ENCODE peak calls at places on chromosomes 16 and 17, in nine cellular contexts. Q, Z, F, W, X, B, A, J and O are unnamed samples.

GRCh38 chr16:4327782-4328579 is 12.1 kb downstream of the GLIS2 start:
- DNase-seq in Q (peak), Z (peak), F (peak), W (peak), X (peak), B (peak), A (no peak), J (peak), O (no peak)

GRCh38 chr16:31499928-31500327 is 8.3 kb downstream of the RUSF1 start:
- DNase-seq in Q (no peak), Z (no peak), F (no peak), W (no peak), X (no peak), B (no peak), A (no peak), J (no peak), O (no peak)

GRCh38 chr16:70561623-70562022 is 38.0 kb downstream of the SF3B3 start:
- DNase-seq in Q (no peak), Z (no peak), F (peak), W (peak), X (no peak), B (peak), A (no peak), J (no peak), O (no peak)

GRCh38 chr17:8141741-8142140 is 10.5 kb downstream of the PER1 start:
- DNase-seq in Q (peak), Z (no peak), F (no peak), W (no peak), X (no peak), B (peak), A (no peak), J (no peak), O (no peak)

GRCh38 chr17:41917957-41918391 is 777 bp downstream of the ACLY start:
- DNase-seq in Q (peak), Z (peak), F (peak), W (peak), X (peak), B (peak), A (no peak), J (peak), O (no peak)

GRCh38 chr17:8555062-8555461 is 75.5 kb downstream of the MYH10 start:
- DNase-seq in Q (no peak), Z (no peak), F (no peak), W (no peak), X (no peak), B (no peak), A (no peak), J (no peak), O (no peak)

GRCh38 chr17:2075336-2076056 is 20.6 kb downstream of the HIC1 start:
- DNase-seq in Q (no peak), Z (no peak), F (no peak), W (peak), X (no peak), B (no peak), A (no peak), J (peak), O (no peak)

GRCh38 chr17:69608808-69609494 is 194.5 kb downstream of the MAP2K6 start:
- DNase-seq in Q (no peak), Z (no peak), F (peak), W (no peak), X (no peak), B (no peak), A (peak), J (no peak), O (no peak)

GRCh38 chr16:57007530-57007929 is 18.2 kb downstream of the NLRC5 start:
- DNase-seq in Q (no peak), Z (no peak), F (no peak), W (no peak), X (no peak), B (no peak), A (no peak), J (no peak), O (no peak)

GRCh38 chr16:86317617-86318021 is 192.7 kb upstream of the FOXF1 start:
- DNase-seq in Q (no peak), Z (no peak), F (no peak), W (no peak), X (no peak), B (no peak), A (no peak), J (no peak), O (no peak)

GRCh38 chr17:2055494-2056220 is 754 bp downstream of the HIC1 start:
- DNase-seq in Q (peak), Z (no peak), F (no peak), W (peak), X (peak), B (no peak), A (no peak), J (peak), O (no peak)

GRCh38 chr16:3503513-3503912 is 2.7 kb downstream of the CLUAP1 start:
- DNase-seq in Q (peak), Z (no peak), F (no peak), W (no peak), X (peak), B (no peak), A (no peak), J (peak), O (no peak)

GRCh38 chr17:45019177-45019711 is 32.2 kb downstream of the DCAKD start:
- DNase-seq in Q (no peak), Z (peak), F (no peak), W (peak), X (peak), B (peak), A (no peak), J (peak), O (no peak)

GRCh38 chr17:60640503-60640902 is 37.1 kb upstream of the BCAS3 start:
- DNase-seq in Q (no peak), Z (no peak), F (no peak), W (no peak), X (no peak), B (no peak), A (no peak), J (no peak), O (no peak)
- TF ChIP-seq CTCF in Q (no peak), Z (peak), F (no peak), W (no peak), X (peak), B (peak), A (peak), J (no peak), O (peak)

GRCh38 chr17:57722704-57723043 is 22.4 kb downstream of the CCDC182 start:
- DNase-seq in Q (no peak), Z (no peak), F (no peak), W (no peak), X (no peak), B (no peak), A (no peak), J (no peak), O (no peak)

GRCh38 chr17:57726213-57726612 is 18.9 kb downstream of the CCDC182 start:
- DNase-seq in Q (no peak), Z (no peak), F (no peak), W (no peak), X (no peak), B (no peak), A (no peak), J (no peak), O (no peak)

GRCh38 chr17:57724729-57725125 is 20.4 kb downstream of the CCDC182 start:
- DNase-seq in Q (no peak), Z (no peak), F (no peak), W (no peak), X (no peak), B (no peak), A (no peak), J (no peak), O (no peak)

GRCh38 chr17:57723427-57724037 is 21.6 kb downstream of the CCDC182 start:
- DNase-seq in Q (no peak), Z (no peak), F (no peak), W (no peak), X (no peak), B (no peak), A (no peak), J (no peak), O (no peak)

DNA sequence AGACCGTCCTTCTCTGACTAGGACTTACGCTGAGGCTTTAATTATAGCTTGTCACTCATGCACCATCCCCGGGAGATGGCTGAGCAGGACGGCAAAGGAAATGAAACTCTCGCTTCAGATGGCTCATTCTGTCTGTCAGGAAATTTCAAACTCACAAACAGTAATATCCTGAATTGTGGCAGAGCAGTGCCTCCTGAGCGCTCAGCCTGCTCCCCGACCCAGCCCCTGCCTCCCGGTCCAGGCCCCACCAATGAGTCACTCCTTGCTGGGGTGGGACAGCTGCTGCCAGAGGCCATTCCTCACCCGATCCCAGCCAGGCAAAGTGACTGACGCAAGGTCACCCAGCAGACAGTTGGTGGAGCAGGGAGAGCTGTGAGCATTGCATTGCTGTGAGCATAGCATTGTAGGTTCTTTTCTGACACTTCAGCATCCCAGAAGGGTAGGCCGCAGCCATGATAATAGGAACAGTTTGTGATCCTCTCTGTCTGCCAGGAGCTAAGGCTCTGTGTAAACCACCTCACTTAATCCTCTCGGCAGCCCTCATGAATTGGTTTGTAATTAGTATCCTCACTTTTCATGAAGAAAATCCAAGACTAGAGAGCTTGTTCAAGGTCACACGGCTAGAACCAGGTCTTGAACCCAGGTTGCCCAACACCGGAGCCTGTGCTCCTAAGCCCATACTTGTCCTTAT is 20.9 kb downstream of the CCDC182 start:
- DNase-seq in Q (no peak), Z (no peak), F (no peak), W (no peak), X (peak), B (no peak), A (no peak), J (peak), O (no peak)
- TF ChIP-seq CTCF in Q (no peak), Z (no peak), F (no peak), W (no peak), X (no peak), B (no peak), A (no peak), J (no peak), O (no peak)

GRCh38 chr17:17590883-17591407 is 563 bp downstream of the PEMT start:
- DNase-seq in Q (peak), Z (no peak), F (no peak), W (no peak), X (no peak), B (no peak), A (no peak), J (no peak), O (no peak)
- TF ChIP-seq CTCF in Q (no peak), Z (no peak), F (no peak), W (no peak), X (no peak), B (no peak), A (no peak), J (no peak), O (no peak)

DNA sequence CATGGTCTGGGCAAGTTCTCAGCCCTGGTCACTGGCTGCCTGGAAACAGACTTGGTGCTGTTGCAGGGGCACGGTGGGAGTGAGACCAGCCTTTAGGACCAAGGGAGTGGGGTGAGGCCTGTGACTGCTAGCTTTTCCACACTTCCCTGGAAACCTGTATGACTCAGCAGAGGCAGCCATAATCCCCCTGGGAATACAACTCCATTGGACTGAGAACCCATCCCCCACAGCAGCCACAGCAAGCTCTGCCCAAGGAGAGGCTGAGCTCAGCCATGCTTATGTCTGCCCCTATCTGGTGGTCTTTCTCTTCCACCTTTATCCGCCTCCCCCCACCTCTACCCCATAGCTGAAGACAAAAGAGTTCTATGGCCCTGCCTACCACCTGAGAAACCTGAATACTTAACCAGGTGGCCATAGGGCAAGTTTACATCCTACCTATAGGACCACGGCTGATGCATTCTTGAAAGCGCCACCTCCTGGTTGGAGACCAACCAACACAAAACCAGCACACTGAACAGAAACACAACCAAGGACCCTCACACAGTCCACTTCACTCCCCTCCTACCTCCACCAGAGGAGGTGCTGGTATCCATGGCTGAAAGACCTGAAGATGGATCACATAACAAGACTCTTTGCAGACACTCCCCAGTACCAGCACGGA is 816.2 kb upstream of the SOX9 start:
- DNase-seq in Q (no peak), Z (no peak), F (no peak), W (no peak), X (no peak), B (no peak), A (no peak), J (no peak), O (no peak)
- TF ChIP-seq CTCF in Q (no peak), Z (no peak), F (no peak), W (no peak), X (no peak), B (no peak), A (no peak), J (no peak), O (no peak)